ENCODE peak calls at places on chromosomes 6 and 20, in seven cellular contexts. H is left ventricle myocardium inferior, D is NB4, N is A549, T is AG04449, Q is left lung, M is prostate gland. Y is an unnamed sample.

GRCh38 chr6:17431581-17431980 is 38.2 kb downstream of the CAP2 start:
- DNase-seq in H (no peak), D (no peak), N (peak), T (no peak), Q (no peak), M (no peak), Y (no peak)

GRCh38 chr20:2700913-2701620 is 8.5 kb downstream of the EBF4 start:
- DNase-seq in H (no peak), D (no peak), N (no peak), T (no peak), Q (no peak), M (no peak), Y (no peak)

GRCh38 chr6:161443868-161444267 is 170.0 kb upstream of the AGPAT4 start:
- DNase-seq in H (no peak), D (no peak), N (no peak), T (no peak), Q (no peak), M (no peak), Y (no peak)

GRCh38 chr6:166532302-166532701 is 54.2 kb downstream of the RAMACL start:
- DNase-seq in H (no peak), D (no peak), N (no peak), T (no peak), Q (peak), M (no peak), Y (no peak)

GRCh38 chr6:3014675-3015066 is 15.0 kb downstream of the NQO2 start:
- DNase-seq in H (no peak), D (no peak), N (no peak), T (no peak), Q (no peak), M (no peak), Y (no peak)

GRCh38 chr20:58420798-58421496 is 31.9 kb downstream of the VAPB start:
- DNase-seq in H (no peak), D (no peak), N (peak), T (peak), Q (no peak), M (no peak), Y (peak)

GRCh38 chr6:115570326-115570725 is 490.4 kb downstream of the FRK start:
- DNase-seq in H (no peak), D (no peak), N (no peak), T (no peak), Q (no peak), M (no peak), Y (no peak)

GRCh38 chr6:43173496-43174262 is 2.6 kb downstream of the SRF start:
- DNase-seq in H (no peak), D (no peak), N (no peak), T (no peak), Q (no peak), M (no peak), Y (no peak)

GRCh38 chr6:111603648-111604047 is 2.0 kb downstream of the TRAF3IP2 start:
- DNase-seq in H (no peak), D (no peak), N (no peak), T (no peak), Q (no peak), M (no peak), Y (no peak)

GRCh38 chr20:63027425-63028389 is 20.9 kb upstream of the BHLHE23 start:
- DNase-seq in H (peak), D (peak), N (peak), T (no peak), Q (peak), M (no peak), Y (no peak)

GRCh38 chr6:149861603-149862423 is 2.3 kb downstream of the LRP11 start:
- DNase-seq in H (no peak), D (no peak), N (no peak), T (no peak), Q (no peak), M (no peak), Y (no peak)

GRCh38 chr6:98641929-98642328 is 192.4 kb upstream of the POU3F2 start:
- DNase-seq in H (no peak), D (no peak), N (no peak), T (no peak), Q (no peak), M (no peak), Y (no peak)

GRCh38 chr6:109456283-109456583 is 661 bp upstream of the MICAL1 start:
- DNase-seq in H (no peak), D (no peak), N (no peak), T (no peak), Q (no peak), M (no peak), Y (no peak)

GRCh38 chr20:10090588-10091166 is 55.9 kb downstream of the ANKEF1 start:
- DNase-seq in H (no peak), D (peak), N (peak), T (no peak), Q (no peak), M (peak), Y (no peak)

GRCh38 chr6:148963738-148964137 is 216.9 kb downstream of the UST start:
- DNase-seq in H (no peak), D (no peak), N (no peak), T (no peak), Q (no peak), M (no peak), Y (no peak)

GRCh38 chr20:36832791-36833190 is 43.1 kb upstream of the TLDC2 start:
- DNase-seq in H (no peak), D (no peak), N (no peak), T (no peak), Q (no peak), M (no peak), Y (no peak)

GRCh38 chr6:107075951-107076381 is 39.3 kb downstream of the BEND3 start:
- DNase-seq in H (no peak), D (peak), N (peak), T (no peak), Q (no peak), M (peak), Y (no peak)

GRCh38 chr6:156852858-156853216 is 75.7 kb downstream of the ARID1B start:
- DNase-seq in H (no peak), D (no peak), N (no peak), T (no peak), Q (no peak), M (no peak), Y (no peak)

GRCh38 chr6:149728499-149729234 is 10.8 kb upstream of the LATS1 start:
- DNase-seq in H (no peak), D (no peak), N (no peak), T (no peak), Q (no peak), M (no peak), Y (no peak)

GRCh38 chr6:16056263-16056870 is 72.5 kb upstream of the MYLIP start:
- DNase-seq in H (no peak), D (peak), N (no peak), T (no peak), Q (no peak), M (no peak), Y (no peak)

GRCh38 chr6:82951389-82951788 is 114.3 kb downstream of the UBE3D start:
- DNase-seq in H (no peak), D (no peak), N (no peak), T (no peak), Q (no peak), M (no peak), Y (no peak)

GRCh38 chr6:106511274-106512047 is 117.8 kb downstream of the RTN4IP1 start:
- DNase-seq in H (no peak), D (peak), N (no peak), T (no peak), Q (peak), M (peak), Y (no peak)

GRCh38 chr6:4964675-4965336 is 39.0 kb downstream of the RPP40 start:
- DNase-seq in H (no peak), D (no peak), N (no peak), T (no peak), Q (no peak), M (no peak), Y (no peak)

GRCh38 chr6:118468682-118469465 is 79.2 kb upstream of the PLN start:
- DNase-seq in H (no peak), D (no peak), N (peak), T (no peak), Q (no peak), M (peak), Y (no peak)

GRCh38 chr6:48074368-48074767 is 36.6 kb downstream of the PTCHD4 start:
- DNase-seq in H (no peak), D (no peak), N (no peak), T (no peak), Q (no peak), M (no peak), Y (no peak)

GRCh38 chr6:157230971-157231370 is 92.3 kb downstream of the TMEM242 start:
- DNase-seq in H (no peak), D (no peak), N (no peak), T (no peak), Q (no peak), M (no peak), Y (no peak)

GRCh38 chr20:60011512-60012507 is 53.6 kb downstream of the CDH26 start:
- DNase-seq in H (no peak), D (peak), N (no peak), T (no peak), Q (no peak), M (no peak), Y (no peak)

GRCh38 chr20:36099106-36099505 is 55.4 kb upstream of the EPB41L1 start:
- DNase-seq in H (no peak), D (no peak), N (no peak), T (no peak), Q (no peak), M (no peak), Y (no peak)

GRCh38 chr20:1816384-1817381 is 78.5 kb upstream of the SIRPA start:
- DNase-seq in H (no peak), D (no peak), N (peak), T (peak), Q (peak), M (peak), Y (no peak)

GRCh38 chr6:133961831-133962230 is 8.8 kb downstream of the TBPL1 start:
- DNase-seq in H (no peak), D (no peak), N (no peak), T (no peak), Q (no peak), M (no peak), Y (no peak)

GRCh38 chr20:845226-845868 is 11.8 kb downstream of the FAM110A start:
- DNase-seq in H (no peak), D (no peak), N (no peak), T (no peak), Q (peak), M (no peak), Y (no peak)

GRCh38 chr20:37885593-37886507 is 17.1 kb upstream of the VSTM2L start:
- DNase-seq in H (no peak), D (no peak), N (no peak), T (no peak), Q (no peak), M (no peak), Y (no peak)

GRCh38 chr20:37881601-37882343 is 21.2 kb upstream of the VSTM2L start:
- DNase-seq in H (no peak), D (no peak), N (no peak), T (no peak), Q (no peak), M (no peak), Y (no peak)

GRCh38 chr20:37885042-37885441 is 17.9 kb upstream of the VSTM2L start:
- DNase-seq in H (no peak), D (no peak), N (no peak), T (no peak), Q (no peak), M (no peak), Y (no peak)

GRCh38 chr20:37880726-37881591 is 22.0 kb upstream of the VSTM2L start:
- DNase-seq in H (peak), D (peak), N (no peak), T (no peak), Q (no peak), M (no peak), Y (no peak)

DNA sequence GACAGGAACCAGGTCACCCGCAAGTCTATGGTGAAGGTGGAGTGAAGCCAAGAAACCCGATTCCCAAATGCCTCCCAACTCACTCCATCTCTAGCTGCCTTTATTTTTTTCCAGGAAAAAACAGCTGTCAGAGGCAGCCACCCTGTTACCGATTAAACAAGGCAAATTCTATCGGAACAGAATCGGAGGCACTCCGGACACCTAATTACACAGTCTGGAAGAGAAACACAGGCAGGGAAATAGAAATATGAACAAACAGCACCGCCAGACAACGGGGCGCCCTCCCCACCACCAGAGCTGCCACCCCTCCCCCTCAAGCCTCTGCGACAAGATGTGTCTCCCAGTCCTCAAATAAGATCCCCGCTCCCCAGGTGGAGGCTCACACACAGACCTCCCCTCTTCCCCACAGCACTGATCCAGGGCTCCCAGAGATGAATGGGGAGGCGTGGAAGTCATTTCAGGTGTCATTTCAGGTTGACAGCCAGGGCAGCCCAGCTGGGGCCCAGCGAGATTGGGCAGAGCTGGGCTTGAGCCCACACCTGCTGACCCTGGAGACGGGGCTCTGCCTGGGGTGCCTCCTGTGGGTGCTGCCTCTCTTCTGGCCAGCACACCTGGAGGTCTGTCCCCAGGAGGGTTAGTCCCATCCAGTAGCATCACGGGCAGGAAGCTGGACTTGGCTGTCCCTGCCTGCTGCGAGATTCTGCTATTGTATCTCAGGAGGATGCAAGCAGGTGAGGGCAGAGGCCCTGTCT is 19.8 kb upstream of the VSTM2L start:
- DNase-seq in H (no peak), D (no peak), N (no peak), T (no peak), Q (no peak), M (no peak), Y (no peak)
- TF ChIP-seq CTCF in H (no peak), D (no peak), N (no peak), T (no peak), Q (no peak), M (no peak), Y (no peak)

DNA sequence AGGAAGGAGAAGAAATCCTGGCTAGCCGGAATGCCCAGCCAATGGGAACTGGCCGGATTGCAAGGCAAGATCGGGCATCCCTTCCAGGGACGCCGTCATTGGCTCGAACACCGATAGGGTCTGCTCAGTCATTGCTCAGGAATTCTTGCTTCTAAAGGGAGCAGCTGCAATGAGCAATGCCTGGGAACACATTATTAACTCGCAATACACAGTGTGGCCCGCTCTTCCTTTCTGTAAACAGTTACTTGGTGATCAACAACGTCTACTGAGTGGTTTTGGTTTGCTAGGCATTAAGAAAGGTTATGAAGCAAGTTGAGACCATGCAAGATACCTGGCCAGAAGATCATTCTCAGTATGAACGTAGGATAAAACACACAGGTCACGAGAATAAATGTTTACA is 165.4 kb upstream of the CITED2 start:
- DNase-seq in H (peak), D (no peak), N (peak), T (no peak), Q (peak), M (no peak), Y (peak)
- H3K4me3 ChIP-seq in H (no peak), D (no peak), N (no peak), T (no peak), Q (no peak), M (no peak), Y (no peak)

GRCh38 chr20:43205699-43206098 is 16.0 kb upstream of the PTPRT start:
- DNase-seq in H (no peak), D (no peak), N (no peak), T (no peak), Q (no peak), M (no peak), Y (no peak)
- TF ChIP-seq CTCF in H (no peak), D (no peak), N (no peak), T (no peak), Q (no peak), M (no peak), Y (no peak)

GRCh38 chr20:31870703-31871601 is 518 bp downstream of the TTLL9 start:
- DNase-seq in H (no peak), D (peak), N (no peak), T (no peak), Q (no peak), M (no peak), Y (no peak)

GRCh38 chr20:31869673-31869941 is 720 bp downstream of the DUSP15 start:
- DNase-seq in H (no peak), D (no peak), N (no peak), T (no peak), Q (no peak), M (no peak), Y (no peak)

GRCh38 chr20:31867011-31867410 is 3.3 kb downstream of the DUSP15 start:
- DNase-seq in H (no peak), D (no peak), N (no peak), T (no peak), Q (no peak), M (no peak), Y (no peak)

GRCh38 chr20:31869942-31870702 is at the start of the genes DUSP15 and TTLL9:
- DNase-seq in H (peak), D (peak), N (no peak), T (no peak), Q (peak), M (no peak), Y (no peak)

GRCh38 chr20:31868853-31869672 is 1.3 kb downstream of the DUSP15 start:
- DNase-seq in H (no peak), D (peak), N (no peak), T (no peak), Q (no peak), M (no peak), Y (no peak)
- H3K4me3 ChIP-seq in H (peak), D (no peak), N (no peak), T (no peak), Q (no peak), M (no peak), Y (no peak)

Y was measured in HFF-Myc.